ENCODE peak calls at places on chromosomes 16 and 17, in nine cellular contexts. J is stomach, U is breast epithelium, D is prostate gland, H is uterus, P is sigmoid colon, I is heart left ventricle, G is vagina, S is GM12878. W is an unnamed sample.

GRCh38 chr17:75288784-75289121 is 480 bp downstream of the SLC25A19 start:
- DNase-seq in G (no peak), P (no peak), I (peak), J (peak), D (no peak), H (no peak), S (no peak), U (no peak), W (peak)

GRCh38 chr17:79563237-79564013 is 47.4 kb downstream of the RBFOX3 start:
- DNase-seq in D (no peak), G (no peak), J (no peak), I (no peak), P (peak), U (no peak), S (no peak), H (no peak), W (no peak)

GRCh38 chr17:71118039-71118438 is 948.7 kb downstream of the KCNJ2 start:
- DNase-seq in D (no peak), S (no peak), H (no peak), P (no peak), G (no peak), J (no peak), U (no peak), I (no peak), W (no peak)

GRCh38 chr17:39164675-39165143 is 1.3 kb downstream of the ARL5C start:
- DNase-seq in U (peak), J (peak), D (peak), G (no peak), S (peak), P (peak), I (peak), H (peak), W (peak)

GRCh38 chr16:59878479-59878878 is 1144.4 kb upstream of the GOT2 start:
- DNase-seq in D (no peak), S (no peak), I (no peak), J (peak), P (no peak), H (no peak), U (no peak), G (no peak), W (no peak)

GRCh38 chr16:75486666-75487313 is 8.5 kb downstream of the CHST6 start:
- DNase-seq in I (no peak), G (no peak), H (no peak), D (no peak), S (peak), U (no peak), J (no peak), P (no peak), W (no peak)

GRCh38 chr17:59277031-59277430 is 54.4 kb upstream of the YPEL2 start:
- DNase-seq in J (no peak), D (no peak), P (no peak), U (no peak), S (peak), H (no peak), G (no peak), I (no peak), W (no peak)

GRCh38 chr16:4496305-4496704 is 20.1 kb downstream of the HMOX2 start:
- DNase-seq in I (no peak), G (no peak), S (no peak), J (no peak), H (no peak), P (no peak), D (no peak), U (no peak), W (no peak)

GRCh38 chr16:64892843-64893242 is 229.0 kb downstream of the CDH11 start:
- DNase-seq in U (no peak), I (no peak), P (no peak), J (no peak), D (no peak), H (no peak), G (no peak), S (no peak), W (no peak)

GRCh38 chr17:82242977-82243647 is 14.3 kb downstream of the SLC16A3 start:
- DNase-seq in D (peak), H (peak), J (peak), S (no peak), I (peak), P (peak), G (no peak), U (peak), W (peak)

GRCh38 chr17:39765766-39766165 is 28.0 kb downstream of the GRB7 start:
- DNase-seq in J (no peak), G (peak), I (no peak), S (no peak), P (no peak), U (no peak), D (no peak), H (no peak), W (no peak)

GRCh38 chr17:332023-332422 is 20.6 kb downstream of the RPH3AL start:
- DNase-seq in S (no peak), G (no peak), H (no peak), I (no peak), P (peak), U (no peak), D (no peak), J (no peak), W (peak)

GRCh38 chr16:68771922-68772681 is 35.0 kb downstream of the CDH1 start:
- DNase-seq in G (no peak), H (no peak), I (no peak), J (no peak), S (no peak), U (no peak), D (no peak), P (no peak), W (no peak)

GRCh38 chr17:79142375-79142774 is 67.8 kb downstream of the ENGASE start:
- DNase-seq in U (no peak), H (no peak), S (no peak), I (no peak), J (no peak), G (no peak), P (no peak), D (no peak), W (no peak)

GRCh38 chr17:75349589-75349988 is 55.9 kb downstream of the GRB2 start:
- DNase-seq in P (no peak), J (no peak), U (no peak), S (no peak), I (no peak), G (no peak), H (no peak), D (no peak), W (no peak)

GRCh38 chr16:3094289-3095027 is 4.6 kb downstream of the ZSCAN10 start:
- DNase-seq in P (no peak), J (peak), S (no peak), H (no peak), D (no peak), I (no peak), G (no peak), U (no peak), W (no peak)

GRCh38 chr16:57774886-57775285 is 27.4 kb downstream of the KIFC3 start:
- DNase-seq in J (no peak), I (no peak), H (no peak), G (no peak), D (no peak), S (no peak), P (no peak), U (no peak), W (no peak)

GRCh38 chr16:177981-178676 is 1.6 kb downstream of the HBA1 start:
- DNase-seq in P (no peak), S (no peak), U (no peak), J (no peak), I (no peak), D (no peak), G (no peak), H (no peak), W (no peak)

GRCh38 chr16:72371307-72372081 is 199.5 kb upstream of the PMFBP1 start:
- DNase-seq in D (no peak), S (no peak), H (no peak), G (no peak), U (no peak), I (no peak), J (no peak), P (no peak), W (no peak)

GRCh38 chr17:902463-902862 is 77.1 kb downstream of the NXN start:
- DNase-seq in G (no peak), H (no peak), S (no peak), P (no peak), I (no peak), D (no peak), U (no peak), J (no peak), W (no peak)

GRCh38 chr16:71807905-71808592 is 585 bp downstream of the AP1G1 start:
- DNase-seq in I (no peak), S (no peak), U (no peak), G (no peak), J (no peak), D (peak), H (peak), P (peak), W (peak)

GRCh38 chr16:22191966-22192260 is 14.2 kb upstream of the EEF2K start:
- DNase-seq in P (no peak), H (no peak), D (no peak), U (no peak), I (no peak), J (no peak), S (no peak), G (no peak), W (peak)

GRCh38 chr17:3639981-3640596 is 3.5 kb downstream of the CTNS start:
- DNase-seq in H (no peak), P (no peak), D (no peak), U (no peak), I (no peak), S (no peak), G (no peak), J (peak), W (peak)

GRCh38 chr16:58306327-58306726 is 11.5 kb upstream of the PRSS54 start:
- DNase-seq in P (no peak), D (no peak), J (peak), I (no peak), U (no peak), H (no peak), G (no peak), S (no peak), W (peak)

GRCh38 chr17:28282596-28282995 is 36.4 kb upstream of the TMEM97 start:
- DNase-seq in J (no peak), G (no peak), I (no peak), H (no peak), S (no peak), D (no peak), U (no peak), P (no peak), W (no peak)

GRCh38 chr16:28497861-28498599 is 3.6 kb downstream of the APOBR start:
- DNase-seq in H (no peak), D (no peak), U (no peak), J (no peak), G (no peak), S (no peak), I (no peak), P (no peak), W (no peak)

GRCh38 chr17:38465420-38466345 is 37.4 kb downstream of the ARHGAP23 start:
- DNase-seq in U (no peak), P (peak), S (no peak), I (peak), D (peak), G (no peak), H (peak), J (peak), W (peak)

GRCh38 chr17:64061157-64061898 is 40.9 kb upstream of the ICAM2 start:
- DNase-seq in U (no peak), D (no peak), J (no peak), H (no peak), S (peak), P (no peak), G (no peak), I (no peak), W (no peak)

GRCh38 chr16:29170393-29171239 is 185.8 kb downstream of the LAT start:
- DNase-seq in H (no peak), S (no peak), J (no peak), I (no peak), P (no peak), U (no peak), D (no peak), G (no peak), W (no peak)

GRCh38 chr16:1044515-1045362 is 27.8 kb upstream of the SSTR5 start:
- DNase-seq in J (no peak), U (no peak), G (no peak), I (no peak), H (no peak), S (no peak), D (no peak), P (no peak), W (no peak)

DNA sequence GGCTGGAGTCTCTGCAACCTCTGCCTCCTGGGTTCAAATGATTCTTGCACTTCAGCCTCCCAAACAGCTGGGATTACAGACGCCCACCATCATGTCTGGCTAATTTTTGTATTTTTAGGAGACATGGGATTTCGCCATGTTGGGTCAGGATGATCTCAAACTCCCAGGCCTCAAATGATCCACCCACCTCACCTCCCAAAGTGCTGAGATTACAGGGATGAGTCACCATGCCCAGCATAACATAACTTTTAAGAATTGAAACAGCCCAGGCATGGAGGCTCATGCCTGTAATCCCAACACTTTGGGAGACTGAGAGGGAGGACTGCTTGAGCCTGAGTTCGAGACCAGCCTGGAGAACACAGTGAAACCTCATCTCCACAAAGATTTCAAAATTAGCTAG is 2.5 kb downstream of the RSL1D1 start:
- DNase-seq in P (no peak), G (no peak), J (no peak), S (no peak), U (no peak), I (no peak), D (no peak), H (no peak), W (no peak)
- H3K4me3 ChIP-seq in P (no peak), G (no peak), J (no peak), S (peak), U (no peak), I (no peak), D (no peak), H (no peak), W (no peak)

GRCh38 chr17:27257031-27257357 is 36.9 kb upstream of the WSB1 start:
- DNase-seq in H (no peak), J (no peak), G (no peak), I (no peak), U (no peak), P (no peak), D (no peak), S (no peak), W (no peak)
- TF ChIP-seq POLR2A in H (no peak), J (no peak), G (no peak), I (no peak), U (no peak), P (no peak), D (no peak), S (no peak), W (no peak)

GRCh38 chr17:57425903-57426574 is 169.7 kb downstream of the MSI2 start:
- DNase-seq in S (no peak), D (no peak), U (no peak), H (no peak), G (no peak), J (no peak), P (no peak), I (no peak), W (no peak)
- H3K27ac ChIP-seq in S (peak), D (no peak), U (no peak), H (no peak), G (no peak), J (no peak), P (no peak), I (no peak), W (no peak)

GRCh38 chr16:49589721-49590120 is 216.1 kb downstream of the C16orf78 start:
- DNase-seq in J (peak), H (no peak), S (no peak), P (no peak), I (no peak), G (no peak), D (no peak), U (no peak), W (peak)

GRCh38 chr16:49587511-49587910 is 213.9 kb downstream of the C16orf78 start:
- DNase-seq in G (no peak), D (no peak), I (no peak), S (no peak), J (no peak), H (no peak), P (no peak), U (no peak), W (no peak)

GRCh38 chr16:49590166-49590871 is 216.7 kb downstream of the C16orf78 start:
- DNase-seq in D (no peak), I (no peak), U (no peak), H (peak), P (no peak), G (no peak), J (peak), S (no peak), W (no peak)

GRCh38 chr16:49588061-49588460 is 214.5 kb downstream of the C16orf78 start:
- DNase-seq in I (no peak), J (peak), G (no peak), D (no peak), H (peak), S (no peak), U (no peak), P (peak), W (no peak)

GRCh38 chr16:49588729-49589384 is 215.3 kb downstream of the C16orf78 start:
- DNase-seq in U (no peak), H (no peak), G (no peak), I (no peak), J (peak), S (no peak), D (no peak), P (no peak), W (peak)
- H3K4me3 ChIP-seq in U (no peak), H (no peak), G (no peak), I (no peak), J (no peak), S (no peak), D (no peak), P (no peak), W (no peak)

DNA sequence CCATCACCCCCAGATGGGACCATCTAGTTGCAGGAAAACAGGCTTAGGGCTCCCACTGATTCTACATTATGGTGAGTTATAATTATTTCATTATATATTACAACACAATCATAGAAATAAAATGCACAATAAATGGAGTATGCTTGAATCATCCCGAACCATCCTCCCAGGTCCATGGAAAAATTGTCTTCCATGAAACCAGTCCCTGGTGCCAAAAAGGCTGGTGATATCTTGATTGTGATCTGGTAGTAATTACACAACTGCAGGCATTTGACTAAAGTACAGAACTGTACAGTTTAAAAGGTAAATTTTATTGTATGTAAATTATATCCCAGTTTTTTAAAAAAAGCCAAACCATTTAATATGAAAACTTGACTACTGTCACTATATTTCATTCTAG is 7.5 kb downstream of the CEP20 start:
- DNase-seq in J (no peak), S (no peak), P (no peak), H (no peak), I (no peak), U (no peak), G (no peak), D (no peak), W (no peak)
- TF ChIP-seq POLR2A in J (no peak), S (no peak), P (no peak), H (no peak), I (no peak), U (no peak), G (no peak), D (no peak), W (no peak)

DNA sequence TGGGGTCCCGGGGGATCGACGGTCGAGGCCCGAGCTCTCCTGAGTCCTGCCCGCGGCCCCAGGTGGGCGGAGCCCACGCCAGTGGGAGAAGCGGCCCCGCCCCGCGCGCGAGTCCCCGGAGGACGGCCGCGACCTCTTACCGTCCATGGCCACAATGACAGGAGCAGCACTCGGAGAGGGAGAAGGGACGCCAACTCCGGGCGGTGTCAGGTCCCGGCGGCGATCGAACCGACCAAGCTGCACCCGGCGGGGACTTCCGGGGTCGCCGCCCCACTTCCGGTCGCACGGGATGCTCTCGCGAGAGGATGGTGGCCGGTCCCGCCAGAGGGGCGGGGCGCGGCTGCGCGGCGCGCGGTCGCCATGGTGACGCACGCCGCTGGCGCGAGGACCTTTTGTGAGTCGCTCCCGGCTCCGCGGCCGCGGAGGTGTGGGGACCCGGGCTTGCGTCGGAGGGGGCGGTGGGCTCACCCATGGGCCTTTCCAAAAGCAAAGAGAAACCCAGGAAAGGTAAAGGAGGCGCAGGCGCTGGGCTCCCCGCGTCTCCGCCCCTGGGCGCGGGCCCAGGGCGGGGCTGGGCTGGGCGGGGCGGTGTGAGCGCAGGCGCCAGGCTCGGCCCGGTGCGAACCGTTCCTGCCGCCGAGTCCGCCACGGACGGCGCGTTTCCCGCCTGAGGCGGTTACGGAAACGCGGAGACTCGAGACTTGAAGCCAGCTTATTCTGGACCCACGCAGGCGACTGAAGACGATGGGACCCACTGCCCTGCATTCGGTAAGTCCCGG is at the start of the genes CHMP1A and SPATA33:
- DNase-seq in U (peak), P (peak), G (no peak), S (peak), D (peak), J (peak), H (peak), I (peak), W (peak)
- H3K27ac ChIP-seq in U (peak), P (peak), G (peak), S (peak), D (peak), J (peak), H (peak), I (peak), W (peak)

DNA sequence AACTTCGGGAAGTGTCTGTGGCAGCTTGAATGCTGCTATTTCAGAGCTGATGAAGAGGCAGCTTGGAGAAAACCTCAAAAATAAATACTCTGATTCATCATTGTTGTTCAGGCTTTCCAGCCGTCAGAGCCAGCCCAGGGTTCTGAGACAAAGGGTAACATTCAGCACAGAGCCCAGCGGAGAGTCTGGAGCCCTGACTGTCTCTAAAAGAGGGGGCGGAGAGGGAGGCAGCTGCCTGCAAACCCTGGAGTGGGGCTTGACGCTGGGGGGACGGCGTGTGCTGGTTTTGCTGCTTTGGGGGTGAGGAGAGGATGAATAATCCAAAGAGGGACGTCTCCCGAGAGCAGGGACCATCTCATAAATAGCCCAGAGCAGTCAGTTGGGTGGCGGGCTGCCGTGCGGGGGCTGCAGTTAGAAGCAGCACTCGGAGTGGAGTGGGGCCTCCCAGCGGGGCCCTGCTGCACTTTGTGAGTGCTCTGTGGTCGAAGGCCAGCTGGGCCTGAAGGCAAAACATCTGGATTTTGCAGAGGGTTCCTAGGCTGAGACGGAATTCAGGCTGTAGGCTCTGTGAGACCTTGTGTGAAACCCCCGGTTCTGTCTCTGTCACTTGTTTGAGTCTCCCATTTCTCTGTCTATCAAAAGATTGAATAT is 237.8 kb downstream of the PRKCA start:
- DNase-seq in S (no peak), D (no peak), G (no peak), U (no peak), P (peak), I (peak), H (peak), J (no peak), W (no peak)
- H3K4me3 ChIP-seq in S (no peak), D (no peak), G (no peak), U (no peak), P (no peak), I (no peak), H (no peak), J (no peak), W (no peak)

GRCh38 chr16:87835882-87836331 is 33.4 kb downstream of the SLC7A5 start:
- DNase-seq in U (no peak), D (no peak), H (no peak), P (no peak), I (peak), G (no peak), S (no peak), J (no peak), W (no peak)

GRCh38 chr16:87837627-87838289 is 31.5 kb downstream of the SLC7A5 start:
- DNase-seq in G (no peak), S (no peak), H (no peak), P (no peak), D (no peak), I (no peak), J (no peak), U (no peak), W (no peak)

GRCh38 chr16:87836346-87836843 is 32.9 kb downstream of the SLC7A5 start:
- DNase-seq in P (no peak), J (no peak), U (no peak), S (no peak), H (no peak), I (no peak), G (no peak), D (no peak), W (no peak)

GRCh38 chr16:87838643-87839541 is 30.4 kb downstream of the SLC7A5 start:
- DNase-seq in D (no peak), G (no peak), P (no peak), J (peak), S (no peak), H (no peak), I (no peak), U (no peak), W (no peak)

GRCh38 chr16:87836844-87837581 is 32.3 kb downstream of the SLC7A5 start:
- DNase-seq in U (no peak), G (no peak), I (no peak), S (no peak), D (no peak), P (no peak), H (no peak), J (no peak), W (no peak)
- TF ChIP-seq POLR2A in U (no peak), G (no peak), I (no peak), S (peak), D (no peak), P (no peak), H (no peak), J (no peak), W (no peak)

W was measured in adrenal gland.